ENCODE peak calls at places on chromosomes 5 and 9, in seven cellular contexts. Y is CD4-positive, alpha-beta memory T cell; J is right lobe of liver; L is fibroblast of pulmonary artery; T is heart right ventricle; R is tibial nerve; P is choroid plexus epithelial cell. S is an unnamed sample.

GRCh38 chr5:9733456-9733855 is 103.3 kb upstream of the TAS2R1 start:
- DNase-seq in J (no peak), Y (no peak), R (no peak), T (no peak), L (no peak), P (no peak), S (no peak)

GRCh38 chr5:66882592-66883227 is 286.5 kb downstream of the MAST4 start:
- DNase-seq in R (no peak), T (no peak), J (no peak), P (peak; percentile 85), L (peak; percentile 80), Y (no peak), S (no peak)

GRCh38 chr5:156394642-156395393 is 67.9 kb downstream of the SGCD start:
- DNase-seq in P (peak; percentile 15), Y (no peak), L (peak; percentile 68), R (peak; percentile 16), J (no peak), T (no peak), S (no peak)

GRCh38 chr9:92191801-92192200 is 76.6 kb upstream of the SPTLC1 start:
- DNase-seq in R (no peak), T (no peak), L (peak; percentile 30), Y (no peak), P (peak; percentile 35), J (no peak), S (no peak)

GRCh38 chr5:147879784-147880183 is 1.3 kb downstream of the SCGB3A2 start:
- DNase-seq in P (no peak), Y (no peak), J (no peak), T (no peak), R (no peak), L (no peak), S (no peak)

GRCh38 chr5:95923918-95924559 is 37.6 kb downstream of the ELL2 start:
- DNase-seq in P (peak; percentile 69), J (no peak), T (no peak), R (no peak), Y (no peak), L (no peak), S (no peak)

GRCh38 chr9:134069536-134070399 is 1.9 kb upstream of the BRD3 start:
- DNase-seq in Y (peak; percentile 35), P (no peak), T (no peak), L (no peak), R (no peak), J (no peak), S (no peak)

GRCh38 chr9:130030821-130031481 is 12.0 kb downstream of the FNBP1 start:
- DNase-seq in L (no peak), Y (peak; percentile 82), J (no peak), R (no peak), T (no peak), P (no peak), S (peak; percentile 36)

GRCh38 chr5:39140558-39141168 is 66.5 kb upstream of the RICTOR start:
- DNase-seq in Y (no peak), R (no peak), P (no peak), L (no peak), J (no peak), T (no peak), S (no peak)

GRCh38 chr9:33375238-33375840 is 27.0 kb downstream of the AQP7 start:
- DNase-seq in L (no peak), P (no peak), Y (no peak), R (no peak), T (no peak), J (no peak), S (no peak)

GRCh38 chr5:9720361-9720760 is 90.2 kb upstream of the TAS2R1 start:
- DNase-seq in T (no peak), R (no peak), J (no peak), P (no peak), L (no peak), Y (no peak), S (no peak)

GRCh38 chr9:81372628-81373191 is 316.6 kb downstream of the TLE1 start:
- DNase-seq in J (no peak), P (no peak), R (no peak), L (peak; percentile 35), Y (no peak), T (peak; percentile 54), S (no peak)

GRCh38 chr9:113578877-113579269 is 115.3 kb downstream of the RGS3 start:
- DNase-seq in T (no peak), Y (peak; percentile 92), R (no peak), J (no peak), P (peak; percentile 97), L (peak; percentile 83), S (peak; percentile 73)

GRCh38 chr5:153860482-153860881 is 178.2 kb downstream of the FAM114A2 start:
- DNase-seq in Y (no peak), J (no peak), P (no peak), T (no peak), L (no peak), R (no peak), S (no peak)

GRCh38 chr9:3827175-3827574 is 301.4 kb upstream of the RFX3 start:
- DNase-seq in J (no peak), Y (no peak), L (no peak), R (no peak), P (no peak), T (no peak), S (no peak)

GRCh38 chr5:55603947-55604346 is 69.2 kb upstream of the PLPP1 start:
- DNase-seq in P (no peak), J (no peak), R (no peak), T (no peak), Y (no peak), L (peak; percentile 74), S (no peak)

GRCh38 chr5:181054138-181054537 is 14.1 kb downstream of the BTNL9 start:
- DNase-seq in J (no peak), P (no peak), L (no peak), T (no peak), Y (no peak), R (no peak), S (no peak)

GRCh38 chr5:140176028-140176382 is 1.0 kb downstream of the CYSTM1 start:
- DNase-seq in R (no peak), P (no peak), L (no peak), J (no peak), T (no peak), Y (no peak), S (no peak)

GRCh38 chr5:137498301-137498735 is 808 bp downstream of the SPOCK1 start:
- DNase-seq in Y (no peak), R (no peak), P (peak; percentile 4), J (peak; percentile 25), L (peak; percentile 36), T (peak; percentile 30), S (no peak)

GRCh38 chr5:159324097-159324760 is 6.1 kb downstream of the IL12B start:
- DNase-seq in R (no peak), L (no peak), Y (no peak), T (no peak), J (no peak), P (peak; percentile 69), S (no peak)

GRCh38 chr9:12916037-12916436 is 141.2 kb downstream of the LURAP1L start:
- DNase-seq in L (peak; percentile 78), T (no peak), Y (no peak), J (no peak), P (peak; percentile 70), R (no peak), S (no peak)

GRCh38 chr9:132125944-132126720 is 35.7 kb upstream of the NTNG2 start:
- DNase-seq in Y (no peak), L (no peak), T (no peak), R (no peak), J (no peak), P (no peak), S (no peak)

GRCh38 chr9:132125361-132125760 is 36.5 kb upstream of the NTNG2 start:
- DNase-seq in T (no peak), L (no peak), R (no peak), P (no peak), Y (no peak), J (no peak), S (no peak)

GRCh38 chr9:132128191-132128590 is 33.7 kb upstream of the NTNG2 start:
- DNase-seq in J (no peak), T (no peak), P (no peak), Y (no peak), R (no peak), L (no peak), S (no peak)

GRCh38 chr9:132124800-132125199 is 37.1 kb upstream of the NTNG2 start:
- DNase-seq in Y (no peak), T (no peak), J (no peak), P (no peak), L (no peak), R (no peak), S (no peak)

GRCh38 chr9:132126837-132127236 is 35.0 kb upstream of the NTNG2 start:
- DNase-seq in T (no peak), L (no peak), P (no peak), R (no peak), J (no peak), Y (no peak), S (no peak)
- H3K4me3 ChIP-seq in T (no peak overlapping the region), L (no peak overlapping the region), P (no peak overlapping the region), R (no peak overlapping the region), J (no peak overlapping the region), Y (no peak overlapping the region), S (no peak overlapping the region)

GRCh38 chr9:14415947-14416346 is 102.0 kb upstream of the NFIB start:
- DNase-seq in T (no peak), L (peak; percentile 50), Y (no peak), P (peak; percentile 80), R (no peak), J (no peak), S (no peak)

GRCh38 chr9:14421291-14421690 is 107.3 kb upstream of the NFIB start:
- DNase-seq in R (no peak), L (no peak), T (no peak), P (no peak), J (no peak), Y (no peak), S (no peak)

GRCh38 chr9:14417230-14417629 is 103.3 kb upstream of the NFIB start:
- DNase-seq in J (no peak), P (peak; percentile 72), T (no peak), R (no peak), Y (no peak), L (peak; percentile 65), S (no peak)

GRCh38 chr9:14418262-14419200 is 104.6 kb upstream of the NFIB start:
- DNase-seq in L (peak; percentile 47), T (no peak), Y (no peak), P (peak; percentile 41), R (no peak), J (no peak), S (no peak)

GRCh38 chr9:14419302-14419937 is 105.5 kb upstream of the NFIB start:
- DNase-seq in L (no peak), T (no peak), R (no peak), P (no peak), Y (no peak), J (no peak), S (no peak)
- H3K4me3 ChIP-seq in L (no peak overlapping the region), T (no peak overlapping the region), R (peak overlapping the region; percentile 26), P (no peak overlapping the region), Y (no peak overlapping the region), J (no peak overlapping the region), S (no peak overlapping the region)

DNA sequence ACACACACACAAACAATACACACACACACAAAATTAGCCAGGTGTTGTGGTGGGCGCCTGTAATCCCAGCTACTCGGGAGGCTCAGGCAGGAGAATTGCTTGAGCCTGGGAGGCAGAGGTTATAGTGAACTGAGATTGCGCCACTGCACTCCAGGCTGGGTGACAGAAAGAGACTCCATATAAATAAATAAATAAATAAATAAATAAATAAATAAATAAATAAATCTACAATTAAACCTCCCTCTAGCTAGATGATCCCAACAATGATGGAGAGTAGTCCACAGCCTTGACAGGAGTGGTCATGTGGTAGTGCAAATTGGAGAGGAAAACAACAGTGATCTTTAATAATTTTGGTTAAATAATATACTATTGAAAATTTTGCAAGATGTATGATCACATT is 1739.0 kb upstream of the C9orf72 start:
- DNase-seq in Y (no peak), L (no peak), P (no peak), J (no peak), T (no peak), R (no peak), S (no peak)
- H3K4me3 ChIP-seq in Y (no peak overlapping the region), L (no peak overlapping the region), P (no peak overlapping the region), J (no peak overlapping the region), T (no peak overlapping the region), R (no peak overlapping the region), S (no peak overlapping the region)

GRCh38 chr9:99103909-99104458 is 929 bp upstream of the TGFBR1 start:
- DNase-seq in L (peak; percentile 48), Y (no peak), J (no peak), T (peak; percentile 15), P (peak; percentile 52), R (peak; percentile 40), S (no peak)
- H3K4me3 ChIP-seq in L (peak overlapping the region; percentile 60), Y (peak overlapping the region; percentile 62), J (peak overlapping the region; percentile 43), T (peak overlapping the region; percentile 81), P (peak overlapping the region; percentile 79), R (peak overlapping the region; percentile 54), S (peak overlapping the region; percentile 61)